ENCODE peak calls at places on chromosomes 7 and 10, in five cellular contexts. X is neural progenitor cell, B is tibial artery, K is GM23338, O is psoas muscle. F is an unnamed sample. For H3K4me1, the result is how much of the 10 kb centered on the place peaks cover.

GRCh38 chr7:47357398-47357797 is 224.5 kb downstream of the TNS3 start:
- DNase-seq in X (no peak), B (no peak), K (no peak), O (no peak), F (no peak)

GRCh38 chr10:43086321-43086942 is 9.6 kb downstream of the RET start:
- DNase-seq in X (no peak), B (no peak), K (no peak), O (no peak), F (no peak)

GRCh38 chr7:85135931-85136330 is 50.9 kb downstream of the SEMA3D start:
- DNase-seq in X (no peak), B (no peak), K (no peak), O (no peak), F (no peak)

GRCh38 chr10:3654496-3654895 is 130.5 kb downstream of the KLF6 start:
- DNase-seq in X (no peak), B (no peak), K (no peak), O (no peak), F (no peak)

GRCh38 chr10:3139135-3139910 is 33.3 kb downstream of the PITRM1 start:
- DNase-seq in X (no peak), B (peak), K (peak), O (no peak), F (no peak)

GRCh38 chr10:43376046-43376635 is 4.7 kb downstream of the FXYD4 start:
- DNase-seq in X (no peak), B (peak), K (no peak), O (no peak), F (no peak)

GRCh38 chr10:70903262-70903921 is 15.0 kb upstream of the PCBD1 start:
- DNase-seq in X (peak), B (no peak), K (peak), O (peak), F (no peak)

GRCh38 chr7:144565586-144565985 is 162.1 kb upstream of the NOBOX start:
- DNase-seq in X (peak), B (no peak), K (peak), O (no peak), F (no peak)

GRCh38 chr10:37748170-37748569 is 109.2 kb downstream of the ZNF248 start:
- DNase-seq in X (no peak), B (no peak), K (no peak), O (no peak), F (no peak)

GRCh38 chr7:28732037-28732869 is 225.9 kb downstream of the TRIL start:
- DNase-seq in X (peak), B (no peak), K (peak), O (no peak), F (no peak)

GRCh38 chr7:32147909-32148308 is 77.7 kb upstream of the PDE1C start:
- DNase-seq in X (no peak), B (no peak), K (no peak), O (no peak), F (no peak)

GRCh38 chr10:61795551-61795950 is 105.9 kb upstream of the ARID5B start:
- DNase-seq in X (no peak), B (no peak), K (peak), O (no peak), F (no peak)

GRCh38 chr7:43649755-43650274 is 66.9 kb downstream of the STK17A start:
- DNase-seq in X (no peak), B (no peak), K (no peak), O (no peak), F (no peak)

GRCh38 chr7:85030893-85031292 is 156.0 kb downstream of the SEMA3D start:
- DNase-seq in X (peak), B (no peak), K (peak), O (no peak), F (no peak)

GRCh38 chr10:14125564-14125963 is 205.2 kb downstream of the FRMD4A start:
- DNase-seq in X (no peak), B (no peak), K (no peak), O (no peak), F (no peak)

GRCh38 chr10:104502907-104503306 is 138.2 kb upstream of the SORCS3 start:
- DNase-seq in X (no peak), B (no peak), K (no peak), O (no peak), F (no peak)

GRCh38 chr7:155717010-155717744 is 72.7 kb downstream of the RBM33 start:
- DNase-seq in X (no peak), B (no peak), K (no peak), O (no peak), F (no peak)

GRCh38 chr7:80284848-80285247 is 150.2 kb downstream of the GNAI1 start:
- DNase-seq in X (no peak), B (no peak), K (no peak), O (no peak), F (no peak)

GRCh38 chr10:125153693-125154490 is 6.5 kb downstream of the CTBP2 start:
- DNase-seq in X (no peak), B (peak), K (no peak), O (no peak), F (no peak)
- H3K4me1 ChIP-seq in X (half or more), B (half or more), K (half or more), O (half or more), F (half or more)

GRCh38 chr7:97024209-97025129 is at the start of gene DLX5:
- DNase-seq in X (peak), B (no peak), K (peak), O (no peak), F (no peak)
- H3K4me3 ChIP-seq in X (peak), B (peak), K (peak), O (peak), F (peak)

DNA sequence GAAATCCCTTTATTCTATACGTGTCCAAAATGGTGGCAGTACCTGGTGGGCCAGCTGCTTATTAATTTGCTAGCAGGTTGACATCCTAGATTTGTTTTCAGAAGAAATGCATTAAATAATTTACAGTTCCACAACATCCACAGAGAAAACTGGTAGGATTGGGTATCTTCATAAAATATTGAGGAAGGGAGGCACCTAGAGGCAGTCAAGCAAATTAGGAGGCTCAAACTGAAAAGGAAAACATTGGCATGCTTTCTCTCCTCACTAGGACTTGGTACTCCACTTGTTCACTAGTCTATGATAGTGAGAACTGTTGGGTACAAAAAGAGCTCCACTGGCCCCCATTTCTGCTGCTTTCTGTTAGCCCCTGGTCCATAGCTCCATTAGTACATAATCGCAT is 18.3 kb upstream of the LRGUK start:
- DNase-seq in X (no peak), B (no peak), K (no peak), O (no peak), F (no peak)
- TF ChIP-seq CTCF in X (no peak), B (no peak), K (peak), O (no peak), F (no peak)

GRCh38 chr10:5889624-5890518 is at the start of the genes ANKRD16 and FBH1:
- DNase-seq in X (peak), B (peak), K (peak), O (peak), F (peak)

GRCh38 chr10:5888352-5888751 is 1.3 kb downstream of the ANKRD16 start:
- DNase-seq in X (no peak), B (peak), K (no peak), O (no peak), F (no peak)

GRCh38 chr10:5890519-5890878 is 456 bp downstream of the FBH1 start:
- DNase-seq in X (peak), B (no peak), K (peak), O (no peak), F (no peak)

GRCh38 chr10:5887641-5888040 is 2.1 kb downstream of the ANKRD16 start:
- DNase-seq in X (no peak), B (peak), K (no peak), O (no peak), F (no peak)

GRCh38 chr10:5888843-5889623 is 660 bp downstream of the ANKRD16 start:
- DNase-seq in X (peak), B (peak), K (peak), O (peak), F (peak)
- H3K4me1 ChIP-seq in X (under half), B (under half), K (under half), O (under half), F (under half)

GRCh38 chr10:63438506-63439498 is 27.0 kb downstream of the JMJD1C start:
- DNase-seq in X (no peak), B (no peak), K (no peak), O (no peak), F (no peak)
- H3K4me3 ChIP-seq in X (no peak), B (no peak), K (no peak), O (no peak), F (no peak)

GRCh38 chr10:131396108-131397010 is 84.8 kb upstream of the TCERG1L start:
- DNase-seq in X (peak), B (no peak), K (peak), O (peak), F (no peak)
- TF ChIP-seq CTCF in X (peak), B (no peak), K (peak), O (no peak), F (no peak)

DNA sequence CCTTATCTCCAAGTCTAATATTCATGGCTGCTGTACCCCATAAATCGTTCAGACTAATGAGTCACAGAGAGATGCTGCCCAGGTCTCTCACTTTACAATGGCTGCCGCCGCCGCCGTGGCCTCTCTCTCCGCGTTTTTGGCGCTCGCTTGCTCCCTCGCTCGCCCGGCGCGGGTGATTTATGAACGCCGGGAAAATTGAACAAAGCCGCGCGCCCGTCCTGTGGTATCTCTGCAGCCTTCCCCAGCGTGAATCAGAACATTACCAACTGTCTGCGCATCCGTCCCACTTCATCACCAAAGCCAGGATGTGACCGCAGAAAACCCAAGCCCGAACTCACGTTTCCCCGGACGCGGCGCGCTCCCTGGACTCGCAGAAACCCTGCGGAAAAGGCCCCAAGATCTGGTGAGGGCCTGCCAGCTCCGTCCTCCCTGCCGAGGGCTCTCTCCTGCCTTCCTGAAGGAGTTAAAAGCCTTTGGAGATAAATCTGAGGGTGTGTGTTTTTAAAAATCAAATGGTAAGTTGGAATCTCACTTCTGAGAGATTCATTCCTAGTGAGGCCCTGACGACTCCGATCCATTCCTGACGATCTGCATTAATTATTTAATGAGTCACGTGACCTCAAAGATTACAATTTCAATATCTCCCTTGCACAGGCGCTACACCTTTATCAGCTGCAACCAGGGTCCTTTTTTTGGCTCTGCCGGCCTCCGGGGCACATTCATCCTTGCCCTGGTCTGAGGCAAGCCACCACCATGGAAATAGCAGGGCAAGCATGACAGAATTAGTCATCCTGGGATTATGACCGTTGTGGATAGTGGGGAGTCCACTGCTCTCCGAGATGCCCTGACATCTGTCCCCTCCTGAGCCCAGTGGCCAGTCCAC is 6.2 kb downstream of the HOXA4 start:
- DNase-seq in X (no peak), B (no peak), K (no peak), O (no peak), F (no peak)
- H3K4me1 ChIP-seq in X (under half), B (under half), K (under half), O (half or more), F (under half)

GRCh38 chr7:142681693-142682092 is 67.6 kb upstream of the PRSS1 start:
- DNase-seq in X (no peak), B (no peak), K (no peak), O (no peak), F (no peak)
- H3K4me3 ChIP-seq in X (no peak), B (no peak), K (no peak), O (no peak), F (no peak)

DNA sequence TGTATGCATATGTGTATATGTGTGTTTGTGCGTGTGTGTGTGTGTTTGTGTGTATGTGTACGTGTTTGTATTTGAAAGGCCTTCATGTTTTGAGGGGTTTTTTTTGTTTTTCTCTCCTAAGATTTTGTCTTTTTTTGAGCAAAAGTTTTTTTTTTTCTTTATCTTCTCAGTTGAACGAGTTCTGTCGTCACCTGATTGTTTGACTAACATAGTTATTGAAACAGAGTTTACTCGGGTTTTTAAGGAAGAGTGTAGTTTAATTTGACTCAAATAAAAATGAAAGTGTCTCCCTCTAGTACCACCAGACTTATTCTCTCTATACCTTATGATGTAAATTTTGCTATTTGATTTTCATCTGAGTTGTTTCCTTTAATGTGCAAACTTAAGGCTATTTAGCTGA is 73.5 kb downstream of the ST8SIA6 start:
- DNase-seq in X (no peak), B (no peak), K (no peak), O (no peak), F (no peak)
- TF ChIP-seq CTCF in X (no peak), B (no peak), K (no peak), O (no peak), F (no peak)

GRCh38 chr10:79241990-79242619 is 105.2 kb upstream of the PPIF start:
- DNase-seq in X (peak), B (peak), K (peak), O (peak), F (peak)

GRCh38 chr10:79241629-79241989 is 105.7 kb upstream of the PPIF start:
- DNase-seq in X (no peak), B (no peak), K (no peak), O (no peak), F (no peak)

GRCh38 chr10:79243211-79244067 is 103.8 kb upstream of the PPIF start:
- DNase-seq in X (peak), B (peak), K (peak), O (peak), F (peak)

GRCh38 chr10:79244068-79244442 is 103.2 kb upstream of the PPIF start:
- DNase-seq in X (no peak), B (no peak), K (no peak), O (no peak), F (no peak)

DNA sequence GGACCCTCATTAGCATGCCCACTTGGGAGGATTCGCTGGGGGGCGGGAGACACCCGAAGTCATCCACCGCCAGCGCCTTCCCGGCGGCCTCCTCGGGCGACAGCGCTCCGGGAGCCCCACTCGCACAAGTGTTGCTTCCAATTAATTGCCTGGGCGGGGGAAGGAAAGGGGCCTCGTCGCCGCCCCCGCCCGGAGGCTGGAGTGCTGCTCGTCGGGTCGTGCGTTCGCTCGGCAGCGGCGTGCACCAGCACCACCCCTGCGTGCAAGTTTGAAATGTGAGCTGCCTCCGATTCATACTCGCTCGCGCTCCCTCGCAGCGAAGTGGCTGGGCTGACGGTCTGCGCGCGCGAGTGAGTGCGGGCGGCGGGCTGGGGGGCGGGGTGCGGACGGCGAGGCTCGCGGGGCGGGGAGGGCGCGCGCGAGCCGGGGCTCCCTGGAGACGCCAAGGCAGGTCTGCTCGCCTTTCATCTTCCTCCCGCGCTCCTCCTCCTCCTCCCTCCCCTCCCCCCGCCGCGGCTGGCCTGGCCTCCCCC is 104.6 kb upstream of the PPIF start:
- DNase-seq in X (peak), B (peak), K (peak), O (peak), F (peak)
- H3K4me1 ChIP-seq in X (under half), B (half or more), K (under half), O (half or more), F (half or more)